ENCODE peak calls at places on chromosomes 16 and 17, in four cellular contexts. Z, D, W and C are unnamed samples.

GRCh38 chr17:61420128-61420527 is 20.5 kb downstream of the TBX2 start:
- DNase-seq in Z (no peak), D (no peak), W (no peak), C (no peak)

GRCh38 chr16:674968-675883 is at the start of gene RHBDL1:
- DNase-seq in Z (peak), D (no peak), W (peak), C (peak)

GRCh38 chr17:77737442-77738265 is 220.8 kb upstream of the TNRC6C start:
- DNase-seq in Z (no peak), D (no peak), W (no peak), C (no peak)

GRCh38 chr16:49603956-49604355 is 230.4 kb downstream of the C16orf78 start:
- DNase-seq in Z (no peak), D (no peak), W (no peak), C (no peak)

GRCh38 chr16:81494434-81494806 is 49.8 kb downstream of the CMIP start:
- DNase-seq in Z (no peak), D (no peak), W (no peak), C (no peak)

GRCh38 chr17:75661531-75661930 is 5.4 kb downstream of the RECQL5 start:
- DNase-seq in Z (no peak), D (no peak), W (no peak), C (no peak)

GRCh38 chr17:50268632-50269287 is 5.5 kb upstream of the TMEM92 start:
- DNase-seq in Z (no peak), D (peak), W (no peak), C (no peak)

GRCh38 chr17:15513859-15514446 is 46.5 kb upstream of the CDRT4 start:
- DNase-seq in Z (no peak), D (no peak), W (no peak), C (no peak)

GRCh38 chr17:72386619-72387237 is 265.9 kb downstream of the SOX9 start:
- DNase-seq in Z (peak), D (no peak), W (no peak), C (no peak)

GRCh38 chr17:32310927-32311568 is 30.9 kb downstream of the C17orf75 start:
- DNase-seq in Z (no peak), D (no peak), W (peak), C (no peak)
- TF ChIP-seq MYC in Z (no peak), D (no peak), W (no peak), C (no peak)

GRCh38 chr17:384622-385194 is 32.1 kb upstream of the RPH3AL start:
- DNase-seq in Z (no peak), D (no peak), W (no peak), C (no peak)

GRCh38 chr17:381941-382643 is 29.5 kb upstream of the RPH3AL start:
- DNase-seq in Z (no peak), D (no peak), W (no peak), C (no peak)

GRCh38 chr17:385195-385835 is 32.7 kb upstream of the RPH3AL start:
- DNase-seq in Z (no peak), D (no peak), W (no peak), C (peak)

GRCh38 chr17:383771-384621 is 31.4 kb upstream of the RPH3AL start:
- DNase-seq in Z (no peak), D (no peak), W (no peak), C (no peak)

DNA sequence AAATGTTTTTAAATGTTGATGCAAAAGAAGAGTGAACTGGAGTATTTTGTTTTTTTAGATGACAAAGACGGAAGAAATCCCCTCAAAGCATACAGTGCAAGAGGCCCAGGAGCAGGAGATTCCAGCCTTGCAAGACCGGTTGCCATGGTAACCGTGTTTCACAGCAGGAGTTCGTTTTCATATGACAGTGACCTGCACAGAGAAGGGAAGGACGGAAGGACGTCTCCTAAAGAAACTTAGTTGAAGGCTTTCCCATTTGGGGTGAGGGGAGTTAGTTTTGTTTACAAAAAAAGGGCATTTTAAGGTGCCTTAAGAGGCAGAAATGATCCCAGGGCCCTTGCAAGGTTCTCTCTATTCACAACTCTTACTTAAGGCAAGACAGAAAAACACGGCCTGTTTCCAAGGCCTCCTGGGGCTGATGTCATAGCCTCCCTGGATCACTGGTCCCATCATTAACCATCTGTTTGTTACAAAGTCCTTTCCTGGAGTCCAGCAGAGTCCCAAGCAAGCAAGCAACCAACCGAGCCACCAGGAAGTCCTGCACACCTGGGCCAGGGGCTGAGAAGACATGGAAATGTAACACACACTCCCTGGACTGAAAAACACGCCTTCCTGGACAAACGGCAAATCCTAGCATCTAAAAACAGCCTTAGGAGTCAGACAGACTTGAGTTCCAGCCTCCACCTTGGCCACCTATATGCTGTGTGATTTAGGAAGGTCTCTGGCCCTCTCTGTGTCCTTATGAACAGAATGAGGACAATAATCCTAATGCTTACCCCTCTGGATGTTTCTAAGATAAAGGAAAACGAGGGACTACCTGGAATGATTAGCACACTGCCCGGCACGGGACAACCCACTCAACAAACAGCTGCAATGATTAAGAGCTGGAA is 30.3 kb upstream of the RPH3AL start:
- DNase-seq in Z (peak), D (no peak), W (peak), C (peak)
- TF ChIP-seq MYC in Z (no peak), D (no peak), W (no peak), C (no peak)

DNA sequence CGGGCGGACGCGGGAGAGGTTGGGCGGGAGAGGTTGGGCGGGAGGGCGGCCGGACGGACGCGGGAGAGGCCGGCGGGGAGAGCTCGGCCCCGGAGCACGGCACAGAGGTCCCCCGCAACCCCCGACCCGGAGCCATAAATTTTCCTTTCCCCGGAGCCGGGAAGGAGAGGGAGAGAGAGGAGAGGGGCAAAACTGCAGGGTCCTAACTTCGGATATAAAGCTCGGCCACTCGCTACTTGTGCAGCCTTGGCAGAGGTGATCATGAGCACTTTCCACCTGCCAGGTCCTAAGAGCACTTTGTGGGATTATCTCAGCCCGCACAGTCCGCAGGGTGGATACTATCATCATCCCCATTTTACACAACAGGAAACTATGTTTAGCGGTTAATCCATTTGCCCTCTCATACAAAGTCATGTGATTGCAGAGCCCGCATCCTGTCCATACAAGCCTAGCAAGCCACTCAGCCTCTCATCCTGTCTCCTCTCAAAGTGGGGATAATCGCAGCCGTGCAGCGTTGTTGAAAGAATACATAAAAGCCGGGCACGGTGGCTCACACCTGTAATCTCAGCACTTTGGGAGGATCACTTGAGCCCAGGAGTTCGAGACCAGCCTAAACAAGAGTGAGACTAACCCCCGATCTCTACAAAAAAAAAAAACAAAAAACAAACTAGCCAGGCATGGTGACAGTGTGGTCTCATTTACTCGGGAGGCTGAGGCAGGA is 780 bp upstream of the DCAKD start:
- DNase-seq in Z (peak), D (peak), W (peak), C (peak)
- TF ChIP-seq MYC in Z (no peak), D (no peak), W (no peak), C (no peak)

GRCh38 chr16:30369091-30369937 is 980 bp downstream of the TBC1D10B start:
- DNase-seq in Z (no peak), D (peak), W (peak), C (no peak)
- TF ChIP-seq MYC in Z (no peak), D (no peak), W (no peak), C (no peak)

DNA sequence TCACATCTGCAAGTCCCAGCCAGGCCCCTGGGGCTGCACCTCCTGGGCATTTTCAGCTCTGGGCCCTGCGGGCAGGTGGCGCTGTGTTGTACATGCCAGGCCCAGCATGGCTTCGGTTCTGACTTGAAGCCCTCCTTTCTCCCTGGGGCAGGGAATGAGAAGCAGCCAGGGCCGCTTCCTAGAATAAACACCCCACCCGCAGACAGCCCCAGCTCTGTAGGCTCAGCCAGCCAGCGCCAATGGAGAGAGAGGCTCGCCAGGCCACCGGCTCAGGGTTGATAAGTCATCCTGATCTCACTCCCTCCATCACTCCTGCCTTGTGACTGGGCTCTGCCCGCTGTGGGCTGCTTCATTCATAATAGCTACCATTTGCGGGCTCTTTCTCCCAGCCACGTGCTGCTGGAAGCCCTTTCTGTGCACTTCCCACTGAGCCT is 6.0 kb upstream of the GLIS2 start:
- DNase-seq in Z (peak), D (peak), W (no peak), C (peak)
- TF ChIP-seq MYC in Z (peak), D (no peak), W (no peak), C (no peak)

GRCh38 chr16:2963611-2964415 is at the start of gene KREMEN2:
- DNase-seq in Z (peak), D (no peak), W (peak), C (peak)
- TF ChIP-seq MYC in Z (peak), D (no peak), W (peak), C (no peak)

DNA sequence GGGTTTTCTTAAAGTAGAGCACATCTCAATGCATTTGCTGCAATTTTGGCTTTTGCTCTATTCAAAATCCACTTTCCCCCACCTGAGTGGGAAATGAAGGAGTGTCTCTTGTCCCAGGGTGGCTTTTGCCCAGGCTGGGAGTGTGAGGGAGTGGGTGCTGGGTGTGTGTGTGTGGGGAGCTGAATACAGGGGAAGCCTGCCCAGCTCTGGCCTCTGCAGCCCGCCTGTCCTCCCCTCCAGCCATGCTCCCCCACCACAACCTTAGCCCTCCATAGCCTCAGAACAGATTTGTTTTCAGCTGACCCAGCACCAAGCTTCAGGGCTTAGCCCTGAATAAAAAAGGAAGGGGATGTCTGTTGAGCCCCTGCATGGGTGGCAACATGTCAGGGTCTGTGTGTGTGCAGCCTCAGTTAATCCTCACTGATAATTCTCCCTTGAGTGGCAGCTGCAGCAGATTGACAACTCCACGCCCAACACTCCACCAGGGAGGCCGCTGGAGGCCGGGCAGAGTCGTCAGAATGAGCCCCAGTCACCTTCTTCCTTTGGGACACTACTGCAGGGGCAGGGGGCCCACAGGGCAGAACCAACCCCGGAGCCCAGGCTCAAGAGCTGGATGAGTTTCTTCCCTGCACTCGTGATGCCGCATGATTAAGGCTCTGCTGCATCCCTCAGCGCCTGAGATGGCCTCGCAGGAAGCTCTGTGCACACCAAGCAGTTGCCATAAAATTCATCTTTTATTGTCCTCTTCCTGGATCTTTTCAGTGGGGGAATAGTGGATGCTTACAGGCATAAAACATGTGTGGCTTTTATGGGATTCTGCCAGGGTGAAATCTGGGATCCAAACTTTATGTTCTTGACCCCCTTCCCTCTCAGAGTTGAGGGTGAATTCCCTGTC is 55.0 kb downstream of the SPACA3 start:
- DNase-seq in Z (no peak), D (no peak), W (no peak), C (no peak)
- TF ChIP-seq MYC in Z (no peak), D (no peak), W (no peak), C (no peak)

GRCh38 chr16:84943620-84944019 is 67.7 kb downstream of the ZDHHC7 start:
- DNase-seq in Z (no peak), D (no peak), W (no peak), C (no peak)

GRCh38 chr16:84947022-84947421 is 64.3 kb downstream of the ZDHHC7 start:
- DNase-seq in Z (no peak), D (peak), W (peak), C (no peak)

GRCh38 chr16:84940670-84941551 is 70.4 kb downstream of the ZDHHC7 start:
- DNase-seq in Z (no peak), D (no peak), W (no peak), C (no peak)

GRCh38 chr16:84941916-84942315 is 69.4 kb downstream of the ZDHHC7 start:
- DNase-seq in Z (no peak), D (no peak), W (no peak), C (no peak)

GRCh38 chr16:84942786-84943185 is 68.5 kb downstream of the ZDHHC7 start:
- DNase-seq in Z (no peak), D (no peak), W (no peak), C (no peak)
- TF ChIP-seq MYC in Z (no peak), D (no peak), W (no peak), C (no peak)

DNA sequence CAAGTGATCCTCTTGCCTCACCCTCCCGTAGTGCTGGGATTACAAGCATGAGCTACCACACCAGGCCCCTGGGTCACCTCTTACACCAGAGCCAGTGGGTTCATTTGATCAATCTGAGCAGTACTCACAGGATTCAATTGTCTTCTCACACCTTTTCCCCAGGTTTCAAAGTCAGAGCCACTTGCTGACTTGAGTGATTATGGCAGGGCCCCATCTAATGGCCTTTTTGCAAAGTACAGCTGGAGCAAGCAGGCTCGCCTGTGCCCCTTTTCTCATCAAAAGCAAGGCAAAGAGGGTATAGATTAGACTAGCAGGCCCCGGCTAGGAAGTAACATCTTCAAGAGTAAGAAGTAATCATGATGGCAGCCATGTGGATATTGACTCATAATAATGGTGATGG is 114.8 kb upstream of the NOL11 start:
- DNase-seq in Z (peak), D (peak), W (peak), C (peak)
- TF ChIP-seq MYC in Z (no peak), D (no peak), W (no peak), C (no peak)

GRCh38 chr16:15572329-15573001 is 70.5 kb downstream of the MARF1 start:
- DNase-seq in Z (peak), D (no peak), W (peak), C (no peak)
- TF ChIP-seq MYC in Z (no peak), D (no peak), W (no peak), C (no peak)